ENCODE peak calls at places on chromosomes 11 and 22, in ten cellular contexts. C is A549, K is upper lobe of right lung, O is endothelial cell, G is DND-41, U is nephron progenitor cell, N is right lobe of liver, W is astrocyte of the cerebellum, Y is lower lobe of right lung, M is IMR-90. S is an unnamed sample.

GRCh38 chr11:72380132-72380503 is 54.2 kb downstream of the CLPB start:
- DNase-seq in G (no peak), O (no peak), U (no peak), Y (no peak), K (no peak), M (peak; percentile 12), N (no peak), W (no peak), C (no peak), S (no peak)

GRCh38 chr11:19951558-19952083 is 208.7 kb downstream of the DBX1 start:
- DNase-seq in N (no peak), W (no peak), G (no peak), C (peak; percentile 35), U (peak; percentile 32), M (peak; percentile 70), O (peak; percentile 27), Y (no peak), K (no peak), S (no peak)

GRCh38 chr11:62054484-62055121 is 69.2 kb upstream of the INCENP start:
- DNase-seq in W (no peak), K (no peak), O (no peak), G (no peak), U (no peak), M (peak; percentile 34), N (no peak), C (peak; percentile 53), Y (peak; percentile 54), S (peak; percentile 14)

GRCh38 chr11:93846411-93846810 is 4.0 kb downstream of the VSTM5 start:
- DNase-seq in M (peak; percentile 64), O (no peak), W (no peak), K (no peak), C (no peak), Y (no peak), U (no peak), G (no peak), N (no peak), S (no peak)

GRCh38 chr11:67645521-67646457 is 4.7 kb downstream of the ACY3 start:
- DNase-seq in G (no peak), Y (no peak), K (no peak), M (no peak), W (no peak), C (no peak), N (no peak), U (no peak), O (no peak), S (peak; percentile 68)

GRCh38 chr11:92550411-92550810 is 325.8 kb downstream of the FAT3 start:
- DNase-seq in M (no peak), C (no peak), G (no peak), W (no peak), Y (no peak), N (no peak), K (no peak), O (no peak), U (no peak), S (peak; percentile 46)

GRCh38 chr22:32801436-32802290 is at the start of gene TIMP3:
- DNase-seq in Y (peak; percentile 81), M (peak; percentile 82), O (peak; percentile 81), W (peak; percentile 19), N (peak; percentile 93), U (peak; percentile 87), C (no peak), G (no peak), K (peak; percentile 86), S (peak; percentile 87)

GRCh38 chr11:10762185-10762584 is 11.1 kb downstream of the CTR9 start:
- DNase-seq in W (no peak), N (no peak), U (no peak), M (no peak), O (no peak), Y (no peak), K (no peak), G (no peak), C (no peak), S (no peak)

GRCh38 chr11:62705401-62705800 is 1.8 kb downstream of the BSCL2 start:
- DNase-seq in O (no peak), K (peak; percentile 63), C (peak; percentile 49), N (no peak), Y (no peak), W (no peak), G (no peak), M (no peak), U (no peak), S (no peak)

GRCh38 chr11:58592760-58593472 is 14.1 kb downstream of the ZFP91 start:
- DNase-seq in O (no peak), Y (no peak), G (no peak), M (no peak), U (no peak), N (peak; percentile 65), W (no peak), K (no peak), C (no peak), S (no peak)

GRCh38 chr22:18032455-18033101 is 8.2 kb upstream of the MICAL3 start:
- DNase-seq in U (no peak), G (no peak), C (no peak), O (no peak), N (no peak), K (no peak), Y (no peak), M (peak; percentile 83), W (no peak), S (no peak)

GRCh38 chr11:66126808-66127555 is 56.9 kb downstream of the PACS1 start:
- DNase-seq in U (peak; percentile 28), W (no peak), O (peak; percentile 18), N (no peak), M (peak; percentile 79), Y (peak; percentile 50), K (peak; percentile 68), G (peak; percentile 9), C (no peak), S (no peak)

GRCh38 chr22:19673660-19674059 is 40.6 kb upstream of the SEPTIN5 start:
- DNase-seq in U (no peak), O (no peak), K (no peak), W (no peak), N (no peak), M (no peak), G (no peak), C (no peak), Y (no peak), S (no peak)

GRCh38 chr11:74754507-74755255 is 6.0 kb downstream of the RNF169 start:
- DNase-seq in M (peak; percentile 96), W (peak; percentile 57), Y (no peak), O (no peak), U (no peak), G (no peak), N (no peak), C (peak; percentile 39), K (no peak), S (no peak)

GRCh38 chr11:86919557-86920210 is 35.5 kb downstream of the FZD4 start:
- DNase-seq in U (no peak), N (no peak), C (peak; percentile 57), M (peak; percentile 81), W (peak; percentile 75), G (peak; percentile 36), O (peak; percentile 34), K (no peak), Y (no peak), S (peak; percentile 15)

GRCh38 chr11:10461276-10461790 is 6.3 kb downstream of the AMPD3 start:
- DNase-seq in U (no peak), O (no peak), Y (no peak), N (no peak), G (no peak), C (no peak), M (no peak), W (no peak), K (no peak), S (no peak)

GRCh38 chr11:62359475-62359874 is 22.2 kb downstream of the ASRGL1 start:
- DNase-seq in C (no peak), W (no peak), M (no peak), K (no peak), U (no peak), O (no peak), N (no peak), G (no peak), Y (no peak), S (no peak)

GRCh38 chr11:112631333-112631732 is 329.9 kb upstream of the NCAM1 start:
- DNase-seq in N (no peak), K (no peak), M (no peak), O (no peak), W (no peak), U (no peak), G (no peak), C (no peak), Y (no peak), S (no peak)

GRCh38 chr22:38685761-38686160 is 4.0 kb downstream of the TOMM22 start:
- DNase-seq in U (no peak), C (no peak), Y (no peak), N (no peak), K (no peak), W (no peak), G (no peak), O (no peak), M (no peak), S (no peak)

DNA sequence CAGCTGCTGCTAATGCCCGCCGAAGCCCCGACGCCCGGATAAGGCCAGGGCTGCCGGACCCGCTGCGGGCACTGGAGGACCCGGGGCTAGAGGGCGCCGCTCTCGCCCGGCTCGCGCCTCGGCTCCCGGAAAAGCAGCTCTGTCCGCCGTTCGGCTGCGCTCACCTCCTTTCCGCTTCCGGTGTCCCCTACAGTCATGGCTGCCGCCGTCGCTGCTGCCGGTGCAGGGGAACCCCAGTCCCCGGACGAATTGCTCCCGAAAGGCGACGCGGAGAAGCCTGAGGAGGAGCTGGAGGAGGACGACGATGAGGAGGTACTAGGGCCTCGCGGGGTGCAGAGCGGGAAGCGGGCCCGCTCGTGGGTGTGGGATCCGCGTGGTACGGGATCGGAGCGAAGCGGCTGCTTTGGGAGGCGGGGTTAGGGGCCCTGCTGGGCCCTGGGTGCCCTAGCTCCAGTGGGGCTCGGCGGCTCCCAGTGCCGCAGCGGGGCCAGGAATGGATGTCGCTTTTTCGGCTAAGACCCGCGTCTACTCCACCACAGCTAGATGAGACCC is at the start of gene TOMM22:
- DNase-seq in C (peak; percentile 87), U (peak; percentile 87), N (peak; percentile 93), O (peak; percentile 85), Y (peak; percentile 95), G (peak; percentile 87), W (peak; percentile 64), M (peak; percentile 83), K (peak; percentile 95), S (peak; percentile 90)
- TF ChIP-seq CTCF in C (peak; percentile 63), U (peak; percentile 35), N (peak; percentile 74), O (no peak), Y (peak; percentile 78), G (peak; percentile 85), W (peak; percentile 66), M (peak; percentile 82), K (peak; percentile 73), S (no peak)

GRCh38 chr11:83427943-83428342 is 141.8 kb upstream of the CCDC90B start:
- DNase-seq in C (no peak), W (no peak), N (no peak), M (no peak), O (no peak), Y (no peak), G (no peak), K (no peak), U (no peak), S (no peak)
- TF ChIP-seq CTCF in C (no peak), W (no peak), N (no peak), M (no peak), O (no peak), Y (no peak), G (no peak), K (no peak), U (no peak), S (no peak)

GRCh38 chr22:25045176-25045575 is 92.7 kb downstream of the KIAA1671 start:
- DNase-seq in G (no peak), W (no peak), O (no peak), M (no peak), K (no peak), N (no peak), C (no peak), Y (no peak), U (no peak), S (no peak)
- TF ChIP-seq CTCF in G (no peak), W (no peak), O (no peak), M (no peak), K (no peak), N (no peak), C (no peak), Y (no peak), U (no peak), S (no peak)

GRCh38 chr22:48301908-48302307 is 1525.8 kb downstream of the BRD1 start:
- DNase-seq in Y (no peak), W (no peak), O (no peak), C (no peak), U (no peak), G (no peak), K (peak; percentile 54), N (no peak), M (no peak), S (no peak)
- TF ChIP-seq CTCF in Y (no peak), W (no peak), O (no peak), C (no peak), U (no peak), G (no peak), K (no peak), N (no peak), M (no peak), S (no peak)

S was measured in WTC11.